ENCODE peak calls at places on chromosomes 2 and 18, in four cellular contexts. C is breast epithelium, D is HCT116, S is adrenal gland. A is an unnamed sample.

GRCh38 chr18:74963820-74964446 is 245.0 kb downstream of the PTGR3 start:
- DNase-seq in C (no peak), S (peak), D (peak), A (no peak)

GRCh38 chr2:205543937-205544702 is 138.2 kb upstream of the NRP2 start:
- DNase-seq in S (no peak), C (no peak), D (no peak), A (no peak)

GRCh38 chr2:192228685-192229084 is 34.0 kb upstream of the TMEFF2 start:
- DNase-seq in C (no peak), S (no peak), D (no peak), A (no peak)

GRCh38 chr2:211349031-211349430 is 792.6 kb downstream of the CPS1 start:
- DNase-seq in D (no peak), C (no peak), S (no peak), A (no peak)

GRCh38 chr2:176484838-176485237 is 215.6 kb downstream of the MTX2 start:
- DNase-seq in S (no peak), D (no peak), C (no peak), A (no peak)

GRCh38 chr18:57666818-57667497 is 45.3 kb upstream of the NARS1 start:
- DNase-seq in S (peak), C (no peak), D (no peak), A (no peak)

GRCh38 chr2:33588246-33588645 is 10.9 kb downstream of the FAM98A start:
- DNase-seq in D (no peak), C (no peak), S (no peak), A (no peak)

GRCh38 chr18:702957-703659 is 9.3 kb downstream of the ENOSF1 start:
- DNase-seq in D (no peak), S (no peak), C (no peak), A (no peak)

GRCh38 chr2:174004900-174005605 is 39.9 kb upstream of the SP3 start:
- DNase-seq in S (no peak), C (no peak), D (no peak), A (no peak)

GRCh38 chr2:60453301-60453700 is 100.2 kb downstream of the BCL11A start:
- DNase-seq in D (no peak), C (no peak), S (no peak), A (peak)

GRCh38 chr2:42359894-42360483 is 1.0 kb downstream of the COX7A2L start:
- DNase-seq in D (no peak), S (no peak), C (no peak), A (peak)

GRCh38 chr2:18342901-18343300 is 217.6 kb downstream of the RDH14 start:
- DNase-seq in D (no peak), C (no peak), S (no peak), A (no peak)

GRCh38 chr2:120436885-120437603 is 91.1 kb downstream of the INHBB start:
- DNase-seq in S (peak), D (peak), C (no peak), A (no peak)

GRCh38 chr18:4391859-4392258 is 63.2 kb downstream of the DLGAP1 start:
- DNase-seq in S (no peak), C (no peak), D (no peak), A (no peak)

GRCh38 chr2:29281585-29281984 is 166.4 kb downstream of the CLIP4 start:
- DNase-seq in C (peak), S (peak), D (no peak), A (no peak)

GRCh38 chr2:240161087-240161750 is 20.8 kb upstream of the OTOS start:
- DNase-seq in S (no peak), C (no peak), D (no peak), A (no peak)

GRCh38 chr2:230077851-230078547 is 9.3 kb upstream of the SLC16A14 start:
- DNase-seq in D (no peak), S (no peak), C (no peak), A (no peak)

GRCh38 chr2:45276914-45277313 is 267.7 kb upstream of the SIX2 start:
- DNase-seq in C (no peak), S (no peak), D (no peak), A (no peak)

GRCh38 chr2:12507295-12507694 is 209.4 kb upstream of the TRIB2 start:
- DNase-seq in D (no peak), C (peak), S (peak), A (no peak)

GRCh38 chr2:73415906-73416305 is 30.3 kb downstream of the ALMS1 start:
- DNase-seq in S (no peak), D (no peak), C (no peak), A (no peak)

GRCh38 chr18:61551586-61551985 is 218.4 kb downstream of the CDH20 start:
- DNase-seq in S (peak), D (peak), C (peak), A (no peak)

GRCh38 chr2:31693882-31694281 is 113.1 kb upstream of the SRD5A2 start:
- DNase-seq in D (peak), C (no peak), S (no peak), A (no peak)

DNA sequence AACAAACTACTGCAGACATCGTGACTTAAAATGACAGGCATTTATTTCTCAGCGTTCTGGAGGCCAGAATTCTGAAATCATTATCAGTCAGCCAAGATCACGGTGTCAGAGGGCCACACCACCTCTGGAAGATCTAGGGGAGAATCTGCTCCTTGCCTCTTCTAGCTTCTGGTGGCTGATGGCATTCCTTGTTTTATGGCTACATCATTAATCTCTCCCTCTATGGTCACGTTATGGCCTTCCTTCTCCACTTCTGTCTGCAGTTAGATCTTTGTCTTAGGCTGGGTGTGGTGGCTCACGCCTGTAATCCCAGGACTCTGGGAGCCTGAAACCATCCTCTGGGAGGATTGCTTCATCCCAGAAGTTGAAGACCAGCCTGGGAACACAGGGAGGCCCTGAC is 8.3 kb downstream of the LCLAT1 start:
- DNase-seq in C (no peak), S (no peak), D (no peak), A (no peak)
- H3K27ac ChIP-seq in C (no peak), S (no peak), D (no peak), A (no peak)

GRCh38 chr2:85947593-85947992 is 58.8 kb upstream of the ST3GAL5 start:
- DNase-seq in D (no peak), S (no peak), C (no peak), A (no peak)

GRCh38 chr2:85950743-85951142 is 62.0 kb upstream of the ST3GAL5 start:
- DNase-seq in D (no peak), S (no peak), C (no peak), A (no peak)

GRCh38 chr2:85952196-85952734 is 63.5 kb upstream of the ST3GAL5 start:
- DNase-seq in C (no peak), S (no peak), D (no peak), A (no peak)

GRCh38 chr2:85951351-85952067 is 62.7 kb upstream of the ST3GAL5 start:
- DNase-seq in D (no peak), C (no peak), S (no peak), A (no peak)

DNA sequence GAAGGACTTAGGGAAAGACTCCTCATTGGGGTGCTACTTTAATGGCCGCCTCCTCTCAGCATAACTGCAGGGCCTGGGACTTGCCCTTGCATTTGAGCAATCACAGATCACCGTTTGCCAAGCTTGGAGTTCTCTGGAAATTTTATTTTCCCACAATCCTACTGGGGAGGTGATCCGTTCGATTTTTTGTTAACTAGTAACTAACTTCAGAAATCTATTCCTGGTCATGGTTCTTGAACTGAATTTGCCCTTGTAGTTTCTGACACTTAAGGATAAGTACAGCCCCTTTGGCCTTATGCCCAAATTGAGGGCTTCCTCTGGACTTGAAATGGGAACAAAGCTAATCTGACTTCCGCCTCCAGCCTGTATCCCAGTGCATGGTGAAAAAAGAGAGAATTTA is 60.5 kb upstream of the ST3GAL5 start:
- DNase-seq in C (no peak), S (peak), D (no peak), A (no peak)
- TF ChIP-seq POLR2A in C (no peak), S (no peak), D (no peak), A (no peak)

GRCh38 chr2:20475567-20475952 is 28.7 kb downstream of the RHOB start:
- DNase-seq in S (no peak), D (no peak), C (no peak), A (no peak)

GRCh38 chr2:20473128-20473527 is 26.3 kb downstream of the RHOB start:
- DNase-seq in S (peak), D (no peak), C (no peak), A (no peak)

GRCh38 chr2:20476950-20477349 is 30.1 kb downstream of the RHOB start:
- DNase-seq in S (peak), C (no peak), D (no peak), A (no peak)

GRCh38 chr2:20476481-20476880 is 29.6 kb downstream of the RHOB start:
- DNase-seq in D (no peak), C (no peak), S (peak), A (no peak)

GRCh38 chr2:20474757-20475566 is 28.1 kb downstream of the RHOB start:
- DNase-seq in D (no peak), C (peak), S (peak), A (no peak)
- H3K27ac ChIP-seq in D (no peak), C (peak), S (no peak), A (no peak)

GRCh38 chr2:152468832-152469692 is 134.1 kb downstream of the FMNL2 start:
- DNase-seq in S (no peak), C (no peak), D (no peak), A (no peak)
- TF ChIP-seq POLR2A in S (no peak), C (no peak), D (no peak), A (no peak)

DNA sequence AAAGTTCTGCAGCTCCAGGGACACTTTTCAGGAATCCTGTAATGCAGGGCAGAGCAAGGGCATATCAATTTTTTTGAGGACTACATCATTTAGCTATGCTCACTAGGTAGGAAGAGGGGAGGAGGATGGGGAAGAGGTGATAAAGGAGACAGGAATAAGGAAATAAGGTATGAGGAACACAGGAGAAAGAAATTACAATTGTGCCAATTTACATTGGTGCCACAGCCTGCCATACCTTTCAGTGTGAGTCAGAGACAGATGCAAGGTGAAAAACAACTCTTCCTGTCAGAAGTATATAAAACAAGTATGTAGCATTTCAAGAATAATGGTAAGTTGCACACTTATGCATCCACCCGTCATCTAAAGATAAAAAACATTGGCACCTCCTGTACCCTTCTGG is 5.4 kb upstream of the MRPS9 start:
- DNase-seq in S (no peak), C (no peak), D (no peak), A (no peak)
- H3K27ac ChIP-seq in S (no peak), C (no peak), D (no peak), A (no peak)

GRCh38 chr2:219001100-219001576 is 7.9 kb upstream of the CRYBA2 start:
- DNase-seq in S (no peak), C (no peak), D (no peak), A (no peak)

GRCh38 chr2:219003979-219004378 is 10.8 kb upstream of the CRYBA2 start:
- DNase-seq in C (no peak), S (no peak), D (no peak), A (no peak)

GRCh38 chr2:219001577-219002394 is 8.6 kb upstream of the CRYBA2 start:
- DNase-seq in S (no peak), C (peak), D (peak), A (no peak)

GRCh38 chr2:219003267-219003634 is 10.0 kb upstream of the CRYBA2 start:
- DNase-seq in C (no peak), D (no peak), S (no peak), A (no peak)

GRCh38 chr2:219002395-219003266 is 9.4 kb upstream of the CRYBA2 start:
- DNase-seq in C (peak), D (peak), S (peak), A (no peak)
- TF ChIP-seq POLR2A in C (no peak), D (no peak), S (no peak), A (no peak)

DNA sequence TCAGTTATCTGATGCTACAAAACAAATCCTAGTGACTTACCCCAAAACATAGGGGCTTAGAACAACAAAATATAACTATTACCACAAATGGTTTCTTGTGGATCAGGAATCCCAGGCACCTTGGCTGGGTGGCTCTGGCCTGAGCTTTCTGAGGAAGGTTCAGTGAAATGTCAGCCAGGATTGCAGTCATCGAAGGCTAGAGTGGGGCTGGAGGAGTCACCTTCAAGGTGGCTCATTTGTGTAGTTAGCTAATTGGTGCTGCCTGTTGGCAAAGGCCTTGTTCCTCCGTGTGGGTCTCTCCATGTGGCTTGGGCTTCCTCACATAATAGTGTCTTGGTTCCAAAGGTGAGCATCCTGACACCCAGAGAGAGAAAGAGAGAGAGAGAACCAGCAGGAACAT is 57.4 kb downstream of the COPS8 start:
- DNase-seq in D (no peak), C (no peak), S (no peak), A (peak)
- H3K27ac ChIP-seq in D (no peak), C (peak), S (no peak), A (peak)

GRCh38 chr2:20651731-20652099 is 817 bp upstream of the HS1BP3 start:
- DNase-seq in S (no peak), C (no peak), D (no peak), A (no peak)

GRCh38 chr2:20649586-20650375 is 1.1 kb downstream of the HS1BP3 start:
- DNase-seq in C (no peak), D (no peak), S (peak), A (no peak)

GRCh38 chr2:20652141-20652540 is 1.2 kb upstream of the HS1BP3 start:
- DNase-seq in S (no peak), C (no peak), D (no peak), A (no peak)

GRCh38 chr2:20650412-20650879 is 452 bp downstream of the HS1BP3 start:
- DNase-seq in C (no peak), D (no peak), S (peak), A (no peak)

GRCh38 chr2:20650880-20651730 is at the start of gene HS1BP3:
- DNase-seq in D (peak), S (peak), C (peak), A (no peak)
- TF ChIP-seq POLR2A in D (peak), S (peak), C (peak), A (peak)

A was measured in vagina.